ENCODE peak calls at places on chromosomes 1 and 21, in four cellular contexts. Q is NT2/D1, L is right lobe of liver, S is endothelial cell of umbilical vein. R is an unnamed sample.

GRCh38 chr21:45767071-45768006 is 123.8 kb downstream of the PCBP3 start:
- DNase-seq in Q (no peak), L (no peak), S (no peak), R (no peak)

GRCh38 chr1:3240524-3241235 is 171.7 kb downstream of the PRDM16 start:
- DNase-seq in Q (no peak), L (no peak), S (no peak), R (no peak)

GRCh38 chr1:71770121-71770520 is 512.2 kb downstream of the NEGR1 start:
- DNase-seq in Q (no peak), L (no peak), S (no peak), R (no peak)

GRCh38 chr21:43345746-43346409 is 81.1 kb downstream of the SIK1 start:
- DNase-seq in Q (no peak), L (peak; percentile 64), S (peak; percentile 50), R (no peak)

GRCh38 chr1:91830242-91831131 is 55.5 kb downstream of the TGFBR3 start:
- DNase-seq in Q (no peak), L (peak; percentile 43), S (peak; percentile 95), R (no peak)

GRCh38 chr1:155195201-155196102 is 12.2 kb downstream of the THBS3 start:
- DNase-seq in Q (no peak), L (no peak), S (no peak), R (peak; percentile 54)

GRCh38 chr1:173149887-173150286 is 57.2 kb downstream of the TNFSF4 start:
- DNase-seq in Q (no peak), L (no peak), S (no peak), R (no peak)

GRCh38 chr1:185312361-185312760 is 4.7 kb downstream of the IVNS1ABP start:
- DNase-seq in Q (no peak), L (no peak), S (no peak), R (no peak)

GRCh38 chr1:164608651-164609057 is 49.7 kb downstream of the PBX1 start:
- DNase-seq in Q (no peak), L (no peak), S (no peak), R (no peak)

GRCh38 chr1:78607334-78607927 is 12.8 kb upstream of the IFI44L start:
- DNase-seq in Q (no peak), L (no peak), S (peak; percentile 39), R (no peak)

GRCh38 chr1:183996396-183996795 is 41.1 kb downstream of the COLGALT2 start:
- DNase-seq in Q (peak; percentile 42), L (no peak), S (no peak), R (peak; percentile 45)

GRCh38 chr1:81827942-81828341 is 27.2 kb downstream of the ADGRL2 start:
- DNase-seq in Q (no peak), L (no peak), S (no peak), R (no peak)

GRCh38 chr1:105017587-105017986 is 1267.9 kb downstream of the AMY1C start:
- DNase-seq in Q (no peak), L (no peak), S (no peak), R (no peak)

GRCh38 chr1:8238141-8239038 is 79.5 kb upstream of the SLC45A1 start:
- DNase-seq in Q (no peak), L (no peak), S (peak; percentile 71), R (no peak)

GRCh38 chr21:33261635-33262034 is 4.5 kb upstream of the IL10RB start:
- DNase-seq in Q (no peak), L (no peak), S (no peak), R (no peak)

GRCh38 chr1:152582647-152583046 is 2.3 kb upstream of the LCE3D start:
- DNase-seq in Q (no peak), L (no peak), S (no peak), R (no peak)

GRCh38 chr1:101444873-101445618 is 208.2 kb downstream of the S1PR1 start:
- DNase-seq in Q (no peak), L (no peak), S (no peak), R (no peak)

GRCh38 chr1:75611014-75611413 is at the start of gene SLC44A5:
- DNase-seq in Q (no peak), L (no peak), S (no peak), R (no peak)

GRCh38 chr1:53385276-53385932 is 57.5 kb upstream of the LRP8 start:
- DNase-seq in Q (no peak), L (no peak), S (no peak), R (no peak)

GRCh38 chr1:43978264-43978550 is 803 bp upstream of the B4GALT2 start:
- DNase-seq in Q (no peak), L (no peak), S (no peak), R (no peak)
- H3K36me3 ChIP-seq in Q (peaks cover 62% of the 10 kb centered on the region), L (peaks cover 7% of the 10 kb centered on the region), S (no peaks in the 10 kb centered on the region), R (peaks cover 41% of the 10 kb centered on the region)

DNA sequence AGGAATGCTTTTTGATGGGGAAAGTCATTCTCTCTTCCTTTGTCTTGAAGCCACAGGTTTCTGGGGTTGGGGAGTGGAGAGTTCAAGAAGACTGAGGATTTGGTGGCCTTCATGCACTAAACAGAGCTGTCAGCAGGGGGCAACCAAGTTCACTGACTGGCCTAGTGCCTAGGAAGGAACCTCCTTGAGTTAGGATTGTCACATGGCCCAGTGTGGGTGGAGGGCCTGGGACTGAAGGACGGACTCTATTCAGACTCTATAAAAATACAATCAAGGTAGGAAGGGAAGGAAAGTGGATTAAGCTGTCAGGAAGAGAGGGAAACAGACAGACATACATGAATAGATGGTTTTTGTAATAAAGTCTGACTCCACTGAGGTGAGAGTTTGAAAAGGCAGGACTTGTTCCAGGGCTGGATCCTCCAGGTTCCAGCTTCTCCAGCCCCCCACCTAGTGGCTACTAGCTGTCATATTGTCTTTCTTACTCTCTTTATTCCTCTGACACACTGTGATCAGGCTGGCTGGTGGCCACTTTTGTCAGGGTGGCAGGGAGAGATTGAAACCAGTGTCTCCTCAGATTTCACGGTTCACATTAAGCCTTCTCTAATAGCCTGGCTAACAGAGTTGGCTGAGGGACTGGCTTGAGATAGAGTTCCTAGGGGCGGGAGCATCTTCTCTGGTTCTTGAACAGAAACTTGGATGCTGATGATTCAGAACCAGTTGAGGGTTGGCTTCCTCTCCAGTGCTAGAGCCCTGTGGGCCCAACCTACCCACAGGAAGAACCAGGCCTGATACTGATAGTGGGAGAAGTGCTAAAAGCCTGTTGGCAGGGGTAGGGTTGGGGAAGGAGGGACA is 4.1 kb upstream of the SH3BGRL3 start:
- DNase-seq in Q (peak; percentile 94), L (peak; percentile 77), S (peak; percentile 93), R (peak; percentile 88)
- H3K36me3 ChIP-seq in Q (peaks cover 74% of the 10 kb centered on the region), L (no peaks in the 10 kb centered on the region), S (peaks cover 3% of the 10 kb centered on the region), R (peaks cover 77% of the 10 kb centered on the region)

GRCh38 chr1:224393331-224393730 is 36.7 kb downstream of the CNIH4 start:
- DNase-seq in Q (no peak), L (no peak), S (no peak), R (no peak)

GRCh38 chr1:224392411-224393249 is 36.0 kb downstream of the CNIH4 start:
- DNase-seq in Q (no peak), L (no peak), S (no peak), R (no peak)

GRCh38 chr1:224390517-224390916 is 33.8 kb downstream of the CNIH4 start:
- DNase-seq in Q (no peak), L (no peak), S (no peak), R (no peak)

GRCh38 chr1:224387302-224387912 is 30.7 kb downstream of the CNIH4 start:
- DNase-seq in Q (no peak), L (no peak), S (no peak), R (no peak)

GRCh38 chr1:224387943-224388342 is 31.3 kb downstream of the CNIH4 start:
- DNase-seq in Q (no peak), L (no peak), S (no peak), R (no peak)
- H3K36me3 ChIP-seq in Q (peaks cover 67% of the 10 kb centered on the region), L (peaks cover 28% of the 10 kb centered on the region), S (peaks cover 32% of the 10 kb centered on the region), R (peaks cover 44% of the 10 kb centered on the region)

GRCh38 chr1:35452086-35452485 is 105.1 kb downstream of the KIAA0319L start:
- DNase-seq in Q (no peak), L (no peak), S (peak; percentile 85), R (no peak)
- H3K36me3 ChIP-seq in Q (peaks cover 83% of the 10 kb centered on the region), L (peaks cover 20% of the 10 kb centered on the region), S (peaks cover 3% of the 10 kb centered on the region), R (peaks cover 54% of the 10 kb centered on the region)

GRCh38 chr1:19385236-19385635 is 73.1 kb downstream of the SLC66A1 start:
- DNase-seq in Q (no peak), L (no peak), S (no peak), R (no peak)

GRCh38 chr1:19381261-19381660 is 69.1 kb downstream of the SLC66A1 start:
- DNase-seq in Q (no peak), L (no peak), S (no peak), R (no peak)

GRCh38 chr1:19385869-19386591 is 73.9 kb downstream of the SLC66A1 start:
- DNase-seq in Q (no peak), L (peak; percentile 42), S (peak; percentile 25), R (no peak)

GRCh38 chr1:19384772-19385187 is 72.7 kb downstream of the SLC66A1 start:
- DNase-seq in Q (no peak), L (no peak), S (no peak), R (no peak)

GRCh38 chr1:19384113-19384512 is 72.0 kb downstream of the SLC66A1 start:
- DNase-seq in Q (no peak), L (peak; percentile 47), S (no peak), R (peak; percentile 23)
- H3K36me3 ChIP-seq in Q (peaks cover 65% of the 10 kb centered on the region), L (no peaks in the 10 kb centered on the region), S (peaks cover 2% of the 10 kb centered on the region), R (peaks cover 18% of the 10 kb centered on the region)

GRCh38 chr1:97348599-97349265 is 572.1 kb downstream of the DPYD start:
- DNase-seq in Q (no peak), L (no peak), S (no peak), R (no peak)
- H3K36me3 ChIP-seq in Q (no peaks in the 10 kb centered on the region), L (no peaks in the 10 kb centered on the region), S (no peaks in the 10 kb centered on the region), R (no peaks in the 10 kb centered on the region)

GRCh38 chr1:39758556-39759435 is 12.4 kb downstream of the OXCT2 start:
- DNase-seq in Q (no peak), L (no peak), S (no peak), R (no peak)
- H3K36me3 ChIP-seq in Q (peaks cover 53% of the 10 kb centered on the region), L (peaks cover 12% of the 10 kb centered on the region), S (no peaks in the 10 kb centered on the region), R (peaks cover 33% of the 10 kb centered on the region)

DNA sequence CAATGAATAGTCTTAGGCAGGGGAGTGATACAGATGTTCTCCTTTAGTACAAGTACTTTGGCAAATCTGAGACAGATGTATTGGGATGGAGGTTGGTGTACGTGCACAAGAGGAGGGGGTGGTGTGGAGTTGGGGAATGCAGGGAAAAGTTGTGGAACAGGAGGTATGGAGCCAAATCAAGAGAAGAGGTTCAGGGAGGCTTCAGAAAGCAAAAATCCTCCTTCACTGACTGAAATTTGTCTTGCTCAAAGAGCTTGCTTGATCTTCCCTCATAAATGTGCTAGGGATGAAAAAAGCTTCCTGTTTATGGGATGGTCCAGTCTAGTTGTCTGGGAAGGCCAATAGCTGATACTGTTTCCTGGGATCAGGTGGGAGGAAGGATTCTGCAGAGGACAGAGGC is 5.8 kb downstream of the RNF19B start:
- DNase-seq in Q (no peak), L (no peak), S (no peak), R (no peak)
- H3K36me3 ChIP-seq in Q (no peaks in the 10 kb centered on the region), L (no peaks in the 10 kb centered on the region), S (no peaks in the 10 kb centered on the region), R (no peaks in the 10 kb centered on the region)

R was measured in HAP-1.